ENCODE peak calls at places on chromosomes 3 and 15, in seven cellular contexts. C is HepG2, H is GM12878, K is SK-N-SH, D is K562, G is GM12892, Y is H1. N is an unnamed sample.

GRCh38 chr15:40769310-40770146 is at the start of gene C15orf62:
- DNase-seq in Y (no peak), K (peak), C (no peak), G (peak), D (no peak), H (peak), N (peak)

GRCh38 chr3:128807186-128807830 is 72.1 kb upstream of the ACAD9 start:
- DNase-seq in H (no peak), K (no peak), C (no peak), Y (no peak), D (no peak), G (no peak), N (no peak)

GRCh38 chr3:69012836-69013255 is 638 bp downstream of the EOGT start:
- DNase-seq in Y (no peak), K (peak), D (peak), H (no peak), C (peak), G (peak), N (peak)

GRCh38 chr3:131396170-131396569 is 14.6 kb downstream of the NUDT16 start:
- DNase-seq in G (no peak), Y (no peak), K (no peak), D (no peak), H (no peak), C (no peak), N (no peak)

GRCh38 chr3:124121379-124122336 is 129.7 kb upstream of the ROPN1 start:
- DNase-seq in H (no peak), C (no peak), Y (no peak), D (no peak), G (no peak), K (no peak), N (no peak)

GRCh38 chr3:130963878-130964277 is 62.7 kb downstream of the ASTE1 start:
- DNase-seq in K (no peak), G (no peak), C (peak), D (no peak), Y (peak), H (no peak), N (no peak)

GRCh38 chr15:77631790-77632551 is 741 bp downstream of the LINGO1 start:
- DNase-seq in Y (no peak), D (peak), G (no peak), K (no peak), H (no peak), C (no peak), N (no peak)

GRCh38 chr15:63881431-63881830 is 47.7 kb upstream of the HERC1 start:
- DNase-seq in D (no peak), H (peak), Y (no peak), G (no peak), C (no peak), K (no peak), N (no peak)

GRCh38 chr3:8283180-8283579 is 218.4 kb upstream of the LMCD1 start:
- DNase-seq in Y (no peak), G (no peak), H (no peak), K (no peak), C (no peak), D (no peak), N (no peak)

GRCh38 chr3:77835916-77836315 is 796.0 kb downstream of the ROBO2 start:
- DNase-seq in K (no peak), Y (no peak), G (no peak), H (no peak), C (no peak), D (no peak), N (no peak)

GRCh38 chr3:38347421-38348200 is 1.0 kb downstream of the XYLB start:
- DNase-seq in C (peak), K (no peak), D (no peak), G (no peak), H (no peak), Y (no peak), N (no peak)

GRCh38 chr3:47475570-47476329 is at the start of gene SCAP:
- DNase-seq in H (peak), G (peak), Y (peak), C (peak), K (peak), D (peak), N (peak)

GRCh38 chr3:117964814-117965213 is 1069.8 kb downstream of the IGSF11 start:
- DNase-seq in G (no peak), Y (no peak), H (no peak), D (no peak), K (no peak), C (no peak), N (no peak)

GRCh38 chr3:64444619-64445317 is 219.5 kb upstream of the PRICKLE2 start:
- DNase-seq in C (no peak), D (no peak), H (no peak), K (peak), G (no peak), Y (no peak), N (no peak)

GRCh38 chr3:152944671-152945070 is 109.7 kb downstream of the P2RY1 start:
- DNase-seq in C (no peak), D (no peak), H (no peak), G (no peak), K (no peak), Y (no peak), N (no peak)

GRCh38 chr3:152943645-152944044 is 108.7 kb downstream of the P2RY1 start:
- DNase-seq in H (no peak), D (no peak), K (no peak), C (no peak), Y (no peak), G (no peak), N (no peak)

GRCh38 chr3:152941825-152942224 is 106.9 kb downstream of the P2RY1 start:
- DNase-seq in H (no peak), K (no peak), G (no peak), C (no peak), D (no peak), Y (no peak), N (no peak)

GRCh38 chr3:152938974-152939636 is 104.2 kb downstream of the P2RY1 start:
- DNase-seq in C (no peak), G (no peak), K (no peak), H (no peak), D (no peak), Y (no peak), N (no peak)

DNA sequence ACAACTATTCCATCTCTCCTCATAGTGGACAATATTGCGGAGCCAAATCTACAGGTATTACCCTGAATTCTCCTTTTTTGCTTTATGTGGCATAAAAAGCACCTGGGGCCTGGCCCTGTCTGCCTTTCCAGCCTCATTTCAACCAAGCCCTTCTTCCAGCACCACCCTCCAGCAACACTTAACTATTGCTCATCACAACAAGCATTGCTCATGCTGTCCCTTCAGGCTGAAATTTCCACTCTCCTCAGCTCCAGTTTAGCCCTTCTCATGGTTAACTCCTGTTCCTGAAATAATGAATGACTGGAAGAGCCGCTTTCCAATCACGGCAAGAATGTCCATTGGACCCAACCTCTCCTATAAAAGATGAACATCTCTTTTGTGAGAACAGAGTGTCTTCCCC is 107.4 kb downstream of the P2RY1 start:
- DNase-seq in H (no peak), K (no peak), Y (no peak), C (no peak), G (no peak), D (no peak), N (no peak)
- TF ChIP-seq TAF1 in H (no peak), K (no peak), Y (no peak), C (no peak), G (no peak), D (no peak), N (no peak)

GRCh38 chr15:74265046-74265639 is 29.0 kb downstream of the CCDC33 start:
- DNase-seq in Y (peak), D (peak), K (no peak), G (no peak), C (peak), H (no peak), N (no peak)

GRCh38 chr15:74263473-74263872 is 27.3 kb downstream of the CCDC33 start:
- DNase-seq in D (no peak), H (no peak), G (no peak), K (no peak), C (no peak), Y (no peak), N (no peak)

GRCh38 chr15:74262635-74263034 is 26.5 kb downstream of the CCDC33 start:
- DNase-seq in C (no peak), K (no peak), H (no peak), Y (no peak), G (no peak), D (no peak), N (no peak)

GRCh38 chr15:74261685-74262084 is 25.6 kb downstream of the CCDC33 start:
- DNase-seq in D (no peak), Y (no peak), G (no peak), C (no peak), K (no peak), H (no peak), N (no peak)

GRCh38 chr15:74264081-74264501 is 28.0 kb downstream of the CCDC33 start:
- DNase-seq in D (no peak), C (no peak), G (no peak), K (no peak), H (no peak), Y (no peak), N (no peak)
- TF ChIP-seq TAF1 in D (no peak), C (no peak), G (no peak), K (no peak), H (no peak), Y (no peak), N (no peak)

GRCh38 chr15:101641134-101641764 is 10.9 kb downstream of the TM2D3 start:
- DNase-seq in Y (no peak), H (peak), D (peak), K (peak), G (peak), C (peak), N (peak)
- TF ChIP-seq TAF1 in Y (no peak), H (no peak), D (no peak), K (no peak), G (no peak), C (no peak), N (no peak)

GRCh38 chr3:71461098-71461497 is 122.4 kb downstream of the FOXP1 start:
- DNase-seq in K (no peak), D (no peak), G (no peak), Y (no peak), C (no peak), H (no peak), N (no peak)
- TF ChIP-seq TAF1 in K (no peak), D (no peak), G (no peak), Y (no peak), C (no peak), H (no peak), N (no peak)

GRCh38 chr15:95644476-95644875 is 686.0 kb upstream of the NR2F2 start:
- DNase-seq in C (no peak), K (no peak), H (no peak), Y (no peak), G (no peak), D (peak), N (no peak)
- TF ChIP-seq TAF1 in C (no peak), K (no peak), H (no peak), Y (no peak), G (no peak), D (no peak), N (no peak)

GRCh38 chr3:55407426-55407820 is 79.7 kb downstream of the WNT5A start:
- DNase-seq in K (no peak), G (no peak), Y (no peak), H (no peak), D (no peak), C (no peak), N (no peak)

GRCh38 chr3:55402886-55403605 is 84.1 kb downstream of the WNT5A start:
- DNase-seq in D (no peak), C (peak), H (no peak), Y (no peak), G (no peak), K (no peak), N (no peak)

GRCh38 chr3:55406666-55407425 is 80.3 kb downstream of the WNT5A start:
- DNase-seq in Y (no peak), G (no peak), C (no peak), H (no peak), D (no peak), K (no peak), N (no peak)

GRCh38 chr3:55408193-55408826 is 78.8 kb downstream of the WNT5A start:
- DNase-seq in Y (no peak), K (no peak), H (no peak), D (no peak), G (no peak), C (no peak), N (no peak)

GRCh38 chr3:55405436-55405835 is 81.7 kb downstream of the WNT5A start:
- DNase-seq in C (no peak), G (no peak), H (no peak), Y (peak), D (peak), K (peak), N (no peak)
- TF ChIP-seq TAF1 in C (no peak), G (no peak), H (no peak), Y (no peak), D (no peak), K (no peak), N (no peak)

N was measured in GM12891.